ENCODE peak calls at places on chromosomes 1 and 21, in nine cellular contexts. O is choroid plexus epithelial cell, X is cardiac fibroblast, C is body of pancreas, E is omental fat pad, B is kidney epithelial cell, K is AG09309, M is astrocyte of the spinal cord, G is type B pancreatic cell. V is an unnamed sample.

GRCh38 chr1:26156285-26157038 is 2.4 kb upstream of the FAM110D start:
- DNase-seq in O (no peak), X (no peak), C (no peak), E (no peak), B (no peak), K (no peak), M (no peak), G (no peak), V (peak; percentile 46)

GRCh38 chr21:37073417-37074194 is 552 bp downstream of the TTC3 start:
- DNase-seq in O (peak; percentile 37), X (peak; percentile 48), C (peak; percentile 56), E (no peak), B (no peak), K (no peak), M (peak; percentile 32), G (no peak), V (peak; percentile 57)

GRCh38 chr1:1272341-1273151 is 1.1 kb downstream of the UBE2J2 start:
- DNase-seq in O (no peak), X (no peak), C (peak; percentile 58), E (no peak), B (no peak), K (no peak), M (no peak), G (no peak), V (peak; percentile 21)

GRCh38 chr1:14781811-14782210 is 183.3 kb downstream of the KAZN start:
- DNase-seq in O (no peak), X (no peak), C (no peak), E (no peak), B (no peak), K (no peak), M (no peak), G (no peak), V (no peak)

GRCh38 chr1:55388960-55389359 is 173.8 kb upstream of the USP24 start:
- DNase-seq in O (no peak), X (no peak), C (no peak), E (no peak), B (no peak), K (no peak), M (no peak), G (no peak), V (no peak)

GRCh38 chr1:98210064-98210463 is 289.2 kb upstream of the DPYD start:
- DNase-seq in O (peak; percentile 90), X (peak; percentile 79), C (no peak), E (no peak), B (peak; percentile 87), K (peak; percentile 88), M (peak; percentile 90), G (no peak), V (no peak)

GRCh38 chr1:54600947-54601725 is 22.2 kb downstream of the FAM151A start:
- DNase-seq in O (no peak), X (no peak), C (no peak), E (no peak), B (no peak), K (no peak), M (no peak), G (no peak), V (no peak)

GRCh38 chr1:37461698-37462436 is 12.5 kb upstream of the ZC3H12A start:
- DNase-seq in O (no peak), X (no peak), C (no peak), E (no peak), B (no peak), K (no peak), M (no peak), G (no peak), V (no peak)

GRCh38 chr1:83559090-83559489 is 439.8 kb downstream of the TTLL7 start:
- DNase-seq in O (no peak), X (no peak), C (no peak), E (no peak), B (no peak), K (no peak), M (no peak), G (no peak), V (no peak)

GRCh38 chr1:76764638-76765572 is 102.4 kb upstream of the ST6GALNAC5 start:
- DNase-seq in O (no peak), X (peak; percentile 6), C (no peak), E (no peak), B (no peak), K (no peak), M (no peak), G (no peak), V (no peak)

GRCh38 chr1:160291248-160292220 is 6.6 kb upstream of the PEX19 start:
- DNase-seq in O (peak; percentile 90), X (peak; percentile 82), C (peak; percentile 81), E (no peak), B (peak; percentile 52), K (no peak), M (peak; percentile 72), G (no peak), V (peak; percentile 44)

GRCh38 chr1:171017431-171017830 is 73.3 kb upstream of the FMO3 start:
- DNase-seq in O (no peak), X (no peak), C (no peak), E (no peak), B (no peak), K (no peak), M (no peak), G (no peak), V (peak; percentile 83)

GRCh38 chr1:26915204-26915842 is 1.5 kb upstream of the NR0B2 start:
- DNase-seq in O (no peak), X (no peak), C (peak; percentile 90), E (no peak), B (no peak), K (no peak), M (no peak), G (no peak), V (no peak)

GRCh38 chr1:234919061-234919755 is 209.4 kb downstream of the TOMM20 start:
- DNase-seq in O (no peak), X (peak; percentile 47), C (peak; percentile 28), E (no peak), B (no peak), K (no peak), M (no peak), G (no peak), V (no peak)

GRCh38 chr1:44239961-44240371 is 26.7 kb downstream of the DMAP1 start:
- DNase-seq in O (peak; percentile 29), X (peak; percentile 13), C (peak; percentile 31), E (no peak), B (no peak), K (no peak), M (no peak), G (no peak), V (no peak)

DNA sequence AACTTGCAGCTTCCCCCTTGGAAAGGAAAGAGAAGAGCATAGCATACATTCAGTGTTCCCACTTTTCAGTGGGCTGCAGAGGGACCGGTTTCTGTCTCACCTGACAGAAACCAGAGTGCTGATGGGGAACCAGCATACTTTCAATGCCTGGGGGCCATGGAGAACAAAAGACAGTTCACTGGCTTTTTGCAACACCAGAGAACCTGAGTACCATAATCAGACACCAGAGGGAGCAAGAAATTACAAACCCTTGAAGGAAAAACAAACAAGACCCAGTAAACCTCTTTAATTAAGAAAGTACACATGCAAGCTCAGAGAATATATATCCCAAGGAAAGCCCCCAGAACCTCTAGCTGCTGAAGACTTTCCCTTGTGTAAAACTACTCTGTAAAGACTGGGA is 51.1 kb downstream of the CSMD2 start:
- DNase-seq in O (peak; percentile 19), X (peak; percentile 16), C (peak; percentile 3), E (no peak), B (no peak), K (no peak), M (no peak), G (no peak), V (no peak)
- TF ChIP-seq CTCF in O (peak; percentile 35), X (peak; percentile 4), C (no peak), E (no peak), B (peak; percentile 33), K (peak; percentile 33), M (peak; percentile 35), G (peak; percentile 70), V (peak; percentile 68)

DNA sequence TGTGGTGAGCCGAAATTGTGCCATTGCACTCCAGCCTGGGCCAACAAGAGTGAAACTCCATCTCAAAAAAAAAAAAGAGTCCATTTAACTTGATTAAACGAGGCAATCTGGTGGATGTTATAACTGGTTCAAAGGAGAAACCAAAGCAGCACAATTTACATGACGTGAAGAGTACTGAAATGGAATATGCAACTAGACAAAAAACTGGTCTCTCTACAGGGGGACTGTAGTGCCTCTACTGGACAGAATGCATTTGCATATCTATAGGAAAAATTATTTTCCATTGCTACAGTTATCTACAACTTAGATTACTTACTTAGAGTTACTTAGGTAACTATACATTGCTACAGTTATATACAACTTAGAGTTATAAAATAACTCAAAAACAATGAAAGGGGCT is 2.7 kb upstream of the CAPN2 start:
- DNase-seq in O (peak; percentile 78), X (peak; percentile 61), C (no peak), E (no peak), B (no peak), K (no peak), M (no peak), G (no peak), V (no peak)
- TF ChIP-seq CTCF in O (peak; percentile 62), X (peak; percentile 54), C (no peak), E (no peak), B (peak; percentile 27), K (peak; percentile 53), M (peak; percentile 54), G (peak; percentile 60), V (no peak)

DNA sequence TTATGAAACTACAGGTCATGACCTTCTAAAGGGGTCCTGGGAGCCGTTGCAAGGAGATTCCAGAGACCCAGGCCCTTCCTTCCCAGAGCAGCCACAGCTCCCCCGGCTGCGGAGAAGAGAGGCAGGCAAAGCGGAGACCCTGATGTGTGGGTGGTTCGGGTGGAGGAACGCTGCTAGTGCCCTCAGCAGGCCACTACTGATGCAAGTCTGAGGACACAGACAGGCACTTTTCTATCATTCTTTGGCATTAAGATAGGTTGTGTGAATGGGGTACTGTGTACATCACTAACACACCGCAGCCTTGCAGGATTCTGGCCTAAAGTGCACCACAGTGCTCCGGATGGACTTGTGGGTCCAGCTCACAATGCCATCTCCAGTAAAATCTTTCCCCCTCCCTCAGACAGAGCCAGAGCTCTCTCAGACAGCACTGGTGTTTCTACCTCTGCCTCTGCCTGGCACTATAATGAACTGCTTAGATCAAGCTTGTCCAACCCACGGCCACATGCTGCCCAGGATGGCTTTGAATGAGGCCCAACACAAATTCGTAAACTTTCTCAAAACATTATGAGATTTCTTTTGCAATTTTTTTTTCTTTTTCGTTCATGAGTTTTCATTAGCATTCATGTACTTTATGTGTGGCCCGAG is 121.4 kb downstream of the TGFBR3 start:
- DNase-seq in O (no peak), X (no peak), C (no peak), E (no peak), B (no peak), K (no peak), M (no peak), G (no peak), V (peak; percentile 30)
- TF ChIP-seq CTCF in O (peak; percentile 14), X (no peak), C (no peak), E (no peak), B (no peak), K (no peak), M (no peak), G (peak; percentile 29), V (no peak)

DNA sequence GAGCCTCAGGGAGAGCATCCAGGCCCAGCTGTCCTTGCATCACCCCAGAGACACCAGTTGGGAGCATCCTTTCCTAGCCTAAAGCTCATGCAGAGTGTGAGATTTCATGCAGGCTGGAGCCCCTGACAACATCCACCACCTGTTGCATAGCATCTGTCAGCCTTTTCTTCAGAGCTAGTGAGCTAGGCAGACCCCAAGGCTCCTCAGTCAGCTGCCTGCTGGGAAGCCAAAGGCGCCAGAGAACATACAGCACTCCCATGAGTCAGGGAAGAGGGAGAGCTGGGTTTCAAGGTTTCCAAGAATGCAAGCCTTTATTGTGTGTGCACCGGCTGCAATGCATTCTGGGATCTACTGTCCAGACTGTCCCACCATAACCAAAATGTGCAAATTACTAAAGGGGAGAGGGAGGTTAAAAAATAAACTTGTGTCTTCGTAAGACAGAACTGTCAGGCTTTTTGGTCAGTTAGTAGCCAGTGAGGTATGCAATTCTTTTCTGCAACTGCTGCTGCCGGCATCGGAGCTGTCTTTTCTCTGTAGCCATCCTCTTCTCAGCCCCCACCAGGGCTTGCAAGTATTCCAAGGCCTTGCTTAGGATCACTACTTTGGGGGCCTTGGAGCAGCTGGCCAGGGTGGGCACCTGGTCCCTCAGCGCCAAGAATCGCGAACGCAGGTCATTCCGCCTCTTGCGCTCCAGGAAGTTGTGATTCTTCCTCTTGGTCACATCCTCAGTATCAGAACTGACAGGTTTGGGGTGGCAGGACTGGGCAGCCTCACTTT is 4.6 kb downstream of the MYCL start:
- DNase-seq in O (peak; percentile 80), X (no peak), C (no peak), E (no peak), B (no peak), K (no peak), M (peak; percentile 74), G (no peak), V (peak; percentile 78)
- TF ChIP-seq CTCF in O (peak; percentile 7), X (no peak), C (no peak), E (no peak), B (no peak), K (no peak), M (no peak), G (no peak), V (no peak)